ENCODE peak calls at places on chromosomes 11 and 22, in eight cellular contexts. A is cardiac muscle cell, N is heart left ventricle, H is K562, B is A549, T is upper lobe of left lung, V is left lung, Q is fibroblast of mammary gland. Z is an unnamed sample.

GRCh38 chr11:69984457-69985261 is 93.5 kb upstream of the ANO1 start:
- DNase-seq in Q (no peak), A (peak), N (no peak), V (no peak), H (no peak), B (no peak), T (no peak), Z (no peak)

GRCh38 chr11:1727088-1727690 is 23.2 kb downstream of the IFITM10 start:
- DNase-seq in Q (no peak), H (no peak), B (no peak), V (no peak), A (no peak), T (no peak), N (no peak), Z (no peak)

GRCh38 chr11:8899119-8899753 is 11.8 kb upstream of the AKIP1 start:
- DNase-seq in A (no peak), B (no peak), N (no peak), Q (no peak), T (no peak), V (no peak), H (no peak), Z (no peak)

GRCh38 chr11:17439316-17439782 is 37.3 kb downstream of the ABCC8 start:
- DNase-seq in B (peak), V (no peak), N (no peak), A (no peak), Q (no peak), H (no peak), T (peak), Z (no peak)

GRCh38 chr11:80118071-80118470 is 677.2 kb upstream of the TENM4 start:
- DNase-seq in T (no peak), Q (no peak), V (no peak), H (no peak), B (no peak), N (no peak), A (no peak), Z (no peak)

GRCh38 chr11:85821636-85822035 is 10.7 kb upstream of the SYTL2 start:
- DNase-seq in H (no peak), A (no peak), T (no peak), V (no peak), B (peak), Q (peak), N (no peak), Z (no peak)

GRCh38 chr22:24021304-24021703 is 10.2 kb downstream of the CABIN1 start:
- DNase-seq in Q (no peak), V (no peak), B (no peak), H (no peak), T (no peak), N (no peak), A (no peak), Z (no peak)

GRCh38 chr22:19901577-19902244 is 39.9 kb upstream of the COMT start:
- DNase-seq in V (no peak), Q (no peak), N (no peak), A (no peak), B (no peak), T (no peak), H (no peak), Z (no peak)

GRCh38 chr11:29482510-29482909 is 534.3 kb downstream of the KCNA4 start:
- DNase-seq in A (no peak), T (no peak), H (no peak), Q (no peak), N (no peak), V (no peak), B (no peak), Z (no peak)

GRCh38 chr11:84673753-84674152 is 953.4 kb downstream of the DLG2 start:
- DNase-seq in H (no peak), A (no peak), B (no peak), Q (peak), N (no peak), T (no peak), V (no peak), Z (no peak)

GRCh38 chr11:59437770-59438169 is 1.5 kb downstream of the OR5A1 start:
- DNase-seq in Q (no peak), N (no peak), T (no peak), A (no peak), H (no peak), V (no peak), B (no peak), Z (no peak)

GRCh38 chr11:65774525-65775306 is 6.1 kb downstream of the AP5B1 start:
- DNase-seq in Q (no peak), V (peak), T (no peak), N (no peak), B (no peak), A (no peak), H (no peak), Z (no peak)

GRCh38 chr11:131977854-131978253 is 607.4 kb downstream of the NTM start:
- DNase-seq in N (no peak), H (no peak), V (no peak), Q (peak), B (no peak), A (no peak), T (no peak), Z (no peak)

GRCh38 chr22:37496651-37497599 is 10.7 kb upstream of the MFNG start:
- DNase-seq in A (no peak), H (no peak), T (no peak), N (no peak), B (peak), V (no peak), Q (peak), Z (no peak)

GRCh38 chr22:32971252-32971651 is 86.9 kb downstream of the SYN3 start:
- DNase-seq in B (no peak), A (no peak), T (no peak), Q (no peak), N (no peak), H (no peak), V (no peak), Z (no peak)

GRCh38 chr11:85923455-85923854 is 68.3 kb downstream of the CCDC83 start:
- DNase-seq in N (no peak), V (no peak), Q (no peak), T (no peak), B (no peak), A (no peak), H (no peak), Z (no peak)

GRCh38 chr22:42803454-42803853 is 53.6 kb downstream of the ARFGAP3 start:
- DNase-seq in Q (no peak), T (peak), H (no peak), B (no peak), A (no peak), V (no peak), N (peak), Z (no peak)

GRCh38 chr11:79097279-79097875 is 343.5 kb downstream of the TENM4 start:
- DNase-seq in T (no peak), N (no peak), V (no peak), H (no peak), Q (peak), B (no peak), A (no peak), Z (no peak)

GRCh38 chr11:110896358-110896757 is 184.1 kb upstream of the ARHGAP20 start:
- DNase-seq in A (no peak), N (no peak), Q (peak), B (no peak), V (no peak), T (no peak), H (no peak), Z (no peak)

GRCh38 chr11:3200388-3201111 is 18.1 kb downstream of the MRGPRG start:
- DNase-seq in N (peak), T (no peak), V (peak), Q (no peak), A (no peak), B (no peak), H (no peak), Z (no peak)

GRCh38 chr22:20117656-20118571 is 888 bp upstream of the TRMT2A start:
- DNase-seq in T (no peak), Q (peak), N (no peak), V (peak), H (peak), A (peak), B (no peak), Z (peak)

GRCh38 chr11:2563216-2564007 is 118.6 kb downstream of the KCNQ1 start:
- DNase-seq in H (no peak), N (peak), T (no peak), Q (no peak), A (no peak), V (peak), B (no peak), Z (no peak)

GRCh38 chr11:11045156-11045670 is 187.4 kb upstream of the ZBED5 start:
- DNase-seq in V (no peak), A (no peak), Q (no peak), B (no peak), N (no peak), T (no peak), H (no peak), Z (no peak)

GRCh38 chr22:42273855-42274451 is 3.5 kb upstream of the TCF20 start:
- DNase-seq in T (no peak), H (no peak), B (no peak), N (no peak), Q (no peak), V (no peak), A (peak), Z (no peak)

GRCh38 chr11:19838994-19839768 is 126.5 kb downstream of the NAV2 start:
- DNase-seq in V (no peak), N (no peak), T (no peak), H (no peak), A (no peak), B (peak), Q (peak), Z (no peak)

GRCh38 chr11:32852142-32852541 is 22.4 kb downstream of the PRRG4 start:
- DNase-seq in A (no peak), B (peak), Q (peak), V (no peak), N (no peak), H (no peak), T (peak), Z (no peak)

GRCh38 chr11:133531450-133531849 is 851 bp downstream of the OPCML start:
- DNase-seq in A (no peak), V (no peak), B (no peak), Q (no peak), T (no peak), N (no peak), H (no peak), Z (no peak)

GRCh38 chr11:130622126-130622525 is 173.7 kb downstream of the ADAMTS15 start:
- DNase-seq in N (no peak), H (no peak), T (no peak), B (no peak), V (no peak), A (no peak), Q (peak), Z (no peak)

GRCh38 chr11:17229481-17230152 is 21.8 kb upstream of the PIK3C2A start:
- DNase-seq in Q (peak), V (no peak), H (no peak), N (no peak), B (no peak), A (no peak), T (no peak), Z (no peak)

GRCh38 chr22:41910599-41911291 is 4.1 kb downstream of the SHISA8 start:
- DNase-seq in B (no peak), H (no peak), V (peak), N (no peak), A (no peak), Q (peak), T (no peak), Z (no peak)

GRCh38 chr11:64071849-64072248 is 36.1 kb downstream of the FLRT1 start:
- DNase-seq in B (no peak), N (no peak), V (no peak), T (no peak), A (no peak), Q (no peak), H (no peak), Z (no peak)

GRCh38 chr11:67615455-67616430 is 9.0 kb downstream of the NDUFV1 start:
- DNase-seq in H (peak), V (no peak), B (peak), A (peak), Q (peak), N (peak), T (peak), Z (peak)

GRCh38 chr22:46286941-46287872 is 9.5 kb upstream of the GTSE1 start:
- DNase-seq in V (no peak), A (no peak), B (no peak), T (no peak), H (no peak), N (no peak), Q (no peak), Z (no peak)
- TF ChIP-seq CTCF in V (no peak), A (no peak), B (no peak), T (no peak), H (no peak), N (no peak), Q (no peak), Z (no peak)

GRCh38 chr11:73716153-73717056 is 44.5 kb downstream of the RAB6A start:
- DNase-seq in H (no peak), B (peak), T (no peak), Q (no peak), V (no peak), N (no peak), A (no peak), Z (no peak)
- H3K4me3 ChIP-seq in H (no peak), B (no peak), T (no peak), Q (no peak), V (no peak), N (no peak), A (no peak), Z (no peak)

GRCh38 chr11:34565417-34566208 is 52.0 kb upstream of the ELF5 start:
- DNase-seq in T (no peak), B (peak), Q (no peak), V (no peak), H (peak), A (no peak), N (no peak), Z (peak)
- TF ChIP-seq CTCF in T (no peak), B (peak), Q (peak), V (peak), H (peak), A (peak), N (no peak), Z (peak)

DNA sequence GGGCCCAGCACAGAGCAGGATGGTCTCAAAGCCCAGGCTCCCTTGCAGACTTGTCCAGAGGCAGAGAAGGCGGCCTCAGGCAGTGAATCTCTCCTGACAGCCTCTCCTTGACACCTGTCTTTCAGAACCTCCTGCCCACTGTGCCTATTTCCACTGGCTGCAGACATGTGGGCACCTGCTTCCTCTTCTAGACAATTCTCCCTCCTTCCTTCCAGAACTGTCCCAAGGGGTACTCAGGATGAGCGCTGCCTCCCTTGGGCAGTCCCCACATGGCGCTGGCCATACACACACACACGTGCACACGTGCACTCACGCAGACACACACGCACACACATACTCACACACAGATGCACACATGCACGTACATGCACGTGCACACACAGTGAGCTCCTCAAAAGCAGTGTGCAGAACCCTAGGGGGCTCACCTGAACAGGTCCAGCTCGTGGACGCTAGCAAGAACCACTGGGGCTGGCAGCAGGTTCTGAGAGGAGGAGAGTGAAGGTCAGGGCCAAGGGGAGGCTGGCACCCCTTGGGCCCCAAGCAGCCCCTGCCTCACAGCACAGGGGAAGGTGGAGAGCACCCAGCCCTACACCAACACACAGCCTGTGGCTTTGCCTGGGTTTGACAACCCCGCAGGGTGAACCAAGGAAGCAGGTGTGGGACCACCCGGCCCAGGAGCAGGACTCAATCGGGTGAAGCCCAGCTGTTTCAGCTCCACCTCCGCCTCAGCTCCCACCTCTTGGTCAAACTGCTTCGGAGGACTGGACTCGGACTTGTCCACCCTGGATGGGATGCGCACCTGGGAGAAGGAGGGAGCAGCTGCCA is 8.1 kb upstream of the PLXNB2 start:
- DNase-seq in T (no peak), A (no peak), Q (no peak), B (no peak), N (no peak), V (no peak), H (no peak), Z (peak)
- H3K4me3 ChIP-seq in T (no peak), A (no peak), Q (no peak), B (no peak), N (no peak), V (no peak), H (no peak), Z (peak)

DNA sequence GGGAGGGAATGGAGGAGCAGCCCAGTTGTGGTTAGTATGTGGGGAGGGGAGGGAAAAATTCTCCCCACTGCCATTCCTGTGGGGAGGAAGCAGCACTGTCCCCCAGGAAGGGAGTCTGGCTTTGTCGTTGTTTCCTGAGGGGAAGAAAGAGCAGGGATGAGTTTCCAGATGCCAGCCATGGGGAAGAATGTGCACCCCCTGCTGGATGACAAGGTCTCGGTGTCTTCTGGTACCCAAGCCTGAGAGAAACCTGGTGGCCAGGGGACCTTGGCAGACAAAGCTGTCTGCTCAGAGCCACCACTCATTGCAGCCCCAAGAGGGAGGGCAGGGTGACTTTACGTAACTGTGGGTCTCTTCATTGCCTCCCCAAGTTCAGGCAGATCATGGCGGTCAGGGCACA is 81.3 kb upstream of the CD82 start:
- DNase-seq in V (no peak), H (peak), B (peak), Q (peak), A (peak), N (no peak), T (no peak), Z (peak)
- TF ChIP-seq CTCF in V (no peak), H (peak), B (peak), Q (peak), A (peak), N (peak), T (no peak), Z (peak)

GRCh38 chr11:124311677-124312076 is 2.1 kb downstream of the OR8D1 start:
- DNase-seq in T (no peak), A (no peak), H (no peak), N (no peak), V (no peak), B (no peak), Q (no peak), Z (no peak)

GRCh38 chr11:124315052-124315451 is 1.3 kb upstream of the OR8D1 start:
- DNase-seq in B (no peak), H (no peak), T (no peak), N (no peak), Q (peak), V (no peak), A (no peak), Z (no peak)

GRCh38 chr11:124313131-124313530 is 618 bp downstream of the OR8D1 start:
- DNase-seq in T (no peak), V (no peak), N (no peak), H (no peak), A (no peak), Q (no peak), B (no peak), Z (no peak)

GRCh38 chr11:124311269-124311668 is 2.5 kb downstream of the OR8D1 start:
- DNase-seq in T (no peak), A (no peak), H (no peak), Q (no peak), V (no peak), B (no peak), N (no peak), Z (no peak)

GRCh38 chr11:124313849-124314248 is at the start of gene OR8D1:
- DNase-seq in B (no peak), A (no peak), T (no peak), H (no peak), V (no peak), N (no peak), Q (no peak), Z (no peak)
- H3K4me3 ChIP-seq in B (no peak), A (no peak), T (no peak), H (no peak), V (no peak), N (no peak), Q (no peak), Z (no peak)

DNA sequence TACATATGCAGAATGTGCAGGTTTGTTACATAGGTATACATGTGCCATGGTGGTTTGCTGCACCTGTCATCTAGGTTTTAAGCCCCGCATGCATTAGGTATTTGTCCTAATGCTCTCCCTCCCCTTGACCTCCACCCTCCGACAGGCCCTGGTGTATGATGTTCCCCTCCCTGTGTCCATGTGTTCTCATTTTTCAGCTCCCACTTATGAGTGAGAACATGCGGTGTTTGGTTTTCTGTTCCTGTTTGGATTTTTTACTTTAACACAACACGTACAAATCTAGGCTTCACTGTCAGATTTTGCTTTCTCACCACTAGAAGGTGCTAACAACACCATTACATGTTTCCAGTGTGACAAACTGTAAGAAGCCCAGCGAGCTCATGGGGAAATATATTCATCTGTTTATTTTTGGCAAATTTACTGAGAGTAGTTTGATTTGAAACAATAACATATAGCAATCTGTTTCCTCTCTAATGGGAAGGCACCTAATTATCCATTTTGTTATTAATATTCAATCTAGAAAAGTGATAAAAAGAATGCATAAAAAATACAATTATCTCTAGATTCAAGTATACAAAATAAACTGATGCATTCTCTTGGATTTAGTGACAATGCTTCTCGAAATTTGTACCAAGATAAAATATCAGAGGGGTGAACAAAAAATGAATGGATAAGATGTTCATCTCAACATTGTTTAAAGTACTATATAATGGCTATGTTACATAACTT is 23.2 kb upstream of the BIRC3 start:
- DNase-seq in V (no peak), N (no peak), Q (peak), T (no peak), A (peak), H (no peak), B (peak), Z (peak)
- TF ChIP-seq CTCF in V (peak), N (peak), Q (peak), T (no peak), A (peak), H (peak), B (peak), Z (peak)

DNA sequence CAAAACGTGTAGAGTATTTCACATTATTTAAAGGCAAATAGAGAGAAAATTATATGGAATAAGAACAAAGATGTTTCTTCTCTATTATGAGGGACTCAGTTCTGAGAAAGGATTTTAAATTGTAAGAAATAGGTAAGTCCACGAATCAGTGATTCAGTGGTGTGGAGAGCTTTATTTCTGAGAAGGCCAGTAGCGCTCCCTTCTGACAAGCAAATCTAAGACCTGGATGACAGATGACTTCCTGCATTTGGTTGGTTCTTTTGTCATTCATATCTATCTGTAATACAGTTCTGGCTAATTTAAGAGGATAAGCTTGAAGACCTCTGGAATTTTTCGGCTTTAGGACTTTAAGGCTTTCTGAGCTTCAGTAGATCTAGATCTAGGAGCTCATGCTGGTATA is 7.0 kb downstream of the CD3E start:
- DNase-seq in A (no peak), T (no peak), B (no peak), H (no peak), V (no peak), N (no peak), Q (no peak), Z (no peak)
- H3K4me3 ChIP-seq in A (no peak), T (no peak), B (no peak), H (no peak), V (no peak), N (no peak), Q (no peak), Z (no peak)

DNA sequence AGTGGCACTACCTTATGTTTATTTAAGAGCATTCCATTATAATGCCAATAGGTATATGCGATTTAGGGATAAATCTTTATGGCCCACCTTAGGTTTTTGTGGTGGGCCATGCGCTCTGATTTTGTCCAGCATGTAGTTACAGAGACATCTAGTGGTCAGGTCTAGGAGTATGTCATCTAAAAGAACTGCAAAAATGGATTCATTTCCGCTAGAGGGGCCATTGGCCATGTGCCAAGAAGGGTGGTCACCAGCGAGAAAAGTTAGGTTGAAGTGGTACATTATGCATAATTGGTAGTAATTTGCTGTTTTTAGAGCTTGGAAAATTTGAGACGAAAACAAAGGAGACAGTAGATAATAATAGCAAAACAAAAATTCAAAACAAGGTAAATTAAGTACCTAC is 27.7 kb downstream of the LRRC4C start:
- DNase-seq in H (peak), N (no peak), A (peak), V (no peak), Q (no peak), B (peak), T (no peak), Z (peak)
- TF ChIP-seq CTCF in H (peak), N (peak), A (peak), V (peak), Q (peak), B (no peak), T (no peak), Z (peak)

Z was measured in GM12865.